ENCODE peak calls at places on chromosomes 11 and 22, in six cellular contexts. R is fibroblast of lung, H is uterus, S is cardiac muscle cell, N is lung, I is A549. K is an unnamed sample. For H3K9me3, the result is how much of the 10 kb centered on the place peaks cover.

GRCh38 chr11:9950462-9950861 is 286.6 kb downstream of the SWAP70 start:
- DNase-seq in R (no peak), H (no peak), S (no peak), N (no peak), I (no peak), K (no peak)

GRCh38 chr11:131511794-131512193 is 141.4 kb downstream of the NTM start:
- DNase-seq in R (no peak), H (no peak), S (peak), N (no peak), I (no peak), K (peak)

GRCh38 chr11:46331653-46331984 is 15.6 kb upstream of the DGKZ start:
- DNase-seq in R (no peak), H (no peak), S (no peak), N (no peak), I (no peak), K (no peak)

GRCh38 chr11:73236879-73237278 is 18.8 kb downstream of the P2RY2 start:
- DNase-seq in R (peak), H (no peak), S (peak), N (peak), I (peak), K (peak)

GRCh38 chr22:46108564-46109473 is 41.5 kb upstream of the PPARA start:
- DNase-seq in R (no peak), H (peak), S (peak), N (no peak), I (no peak), K (peak)

GRCh38 chr22:45069925-45070324 is 60.1 kb upstream of the PHF21B start:
- DNase-seq in R (no peak), H (no peak), S (no peak), N (no peak), I (no peak), K (no peak)

GRCh38 chr11:37788141-37788877 is 1190.3 kb upstream of the RAG2 start:
- DNase-seq in R (peak), H (no peak), S (no peak), N (no peak), I (no peak), K (no peak)

GRCh38 chr11:101618691-101619090 is 34.9 kb upstream of the TRPC6 start:
- DNase-seq in R (peak), H (no peak), S (no peak), N (no peak), I (no peak), K (no peak)

GRCh38 chr11:64923151-64923661 is 1.3 kb upstream of the PPP2R5B start:
- DNase-seq in R (no peak), H (peak), S (no peak), N (no peak), I (no peak), K (no peak)

GRCh38 chr11:77441409-77441808 is 32.5 kb downstream of the PAK1 start:
- DNase-seq in R (no peak), H (no peak), S (no peak), N (no peak), I (no peak), K (no peak)

GRCh38 chr11:118113031-118113430 is 26.3 kb upstream of the SMIM35 start:
- DNase-seq in R (no peak), H (no peak), S (no peak), N (no peak), I (no peak), K (no peak)

GRCh38 chr11:61955031-61955415 is 4.9 kb downstream of the BEST1 start:
- DNase-seq in R (peak), H (peak), S (peak), N (peak), I (peak), K (peak)
- TF ChIP-seq CTCF in R (peak), H (no peak), S (peak), N (no peak), I (no peak), K (no peak)

GRCh38 chr11:133814588-133814987 is 30.7 kb downstream of the SPATA19 start:
- DNase-seq in R (no peak), H (no peak), S (no peak), N (no peak), I (no peak), K (no peak)
- H3K9me3 ChIP-seq in R (under half), H (under half), S (under half), N (under half), I (under half), K (under half)

GRCh38 chr22:42717197-42717967 is 3.3 kb downstream of the A4GALT start:
- DNase-seq in R (no peak), H (peak), S (peak), N (no peak), I (no peak), K (no peak)

GRCh38 chr22:42719133-42719532 is 1.5 kb downstream of the A4GALT start:
- DNase-seq in R (no peak), H (no peak), S (no peak), N (no peak), I (no peak), K (no peak)

GRCh38 chr22:42721045-42721434 is 370 bp upstream of the A4GALT start:
- DNase-seq in R (no peak), H (no peak), S (no peak), N (no peak), I (no peak), K (no peak)

GRCh38 chr22:42719656-42720262 is 911 bp downstream of the A4GALT start:
- DNase-seq in R (no peak), H (peak), S (no peak), N (no peak), I (no peak), K (no peak)

GRCh38 chr22:42720263-42721044 is at the start of gene A4GALT:
- DNase-seq in R (no peak), H (no peak), S (peak), N (no peak), I (no peak), K (no peak)
- TF ChIP-seq CTCF in R (no peak), H (no peak), S (no peak), N (no peak), I (no peak), K (no peak)

DNA sequence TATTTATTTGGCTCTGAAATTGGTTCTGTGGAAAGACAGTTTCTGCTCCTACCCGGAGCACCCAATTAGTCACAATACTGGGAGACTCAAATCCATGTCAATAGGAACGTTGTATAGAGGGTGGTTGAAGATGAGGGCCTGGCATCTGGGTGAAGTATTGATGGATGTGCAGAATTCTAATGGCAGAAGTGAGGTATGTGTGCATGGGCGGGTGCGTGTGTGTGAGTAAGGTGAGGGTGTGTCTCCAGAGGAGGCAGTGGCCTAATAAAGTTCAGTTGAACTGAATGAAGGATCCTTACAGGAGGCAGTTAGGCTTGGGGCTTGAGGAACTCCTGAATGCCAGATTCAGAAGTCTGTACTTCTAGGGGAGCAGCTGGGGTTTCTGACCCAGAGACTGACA is 71.8 kb upstream of the B3GAT1 start:
- DNase-seq in R (no peak), H (no peak), S (no peak), N (no peak), I (no peak), K (no peak)
- H3K9me3 ChIP-seq in R (under half), H (under half), S (under half), N (under half), I (under half), K (under half)